ENCODE peak calls at places on chromosomes 2 and 18, in six cellular contexts. F is H9, Q is tibial nerve, H is PC-9, P is psoas muscle, E is transverse colon. X is an unnamed sample. For H3K4me1, the result is how much of the 10 kb centered on the place peaks cover.

GRCh38 chr18:38693085-38693484 is 1127.5 kb upstream of the CELF4 start:
- DNase-seq in F (no peak), Q (no peak), H (no peak), P (no peak), E (no peak), X (no peak)

GRCh38 chr2:15609341-15610042 is 17.8 kb downstream of the DDX1 start:
- DNase-seq in F (no peak), Q (no peak), H (no peak), P (no peak), E (no peak), X (no peak)

GRCh38 chr2:71067567-71068217 is 756 bp upstream of the NAGK start:
- DNase-seq in F (no peak), Q (no peak), H (no peak), P (no peak), E (no peak), X (peak)

GRCh38 chr2:161913865-161914264 is 160.2 kb downstream of the DPP4 start:
- DNase-seq in F (no peak), Q (no peak), H (peak), P (no peak), E (no peak), X (no peak)

GRCh38 chr2:189222440-189222839 is 42.9 kb upstream of the COL5A2 start:
- DNase-seq in F (no peak), Q (no peak), H (peak), P (no peak), E (peak), X (no peak)

GRCh38 chr2:20524412-20525040 is 77.7 kb downstream of the RHOB start:
- DNase-seq in F (no peak), Q (no peak), H (no peak), P (peak), E (peak), X (peak)

GRCh38 chr2:230913812-230914211 is 11.2 kb downstream of the GPR55 start:
- DNase-seq in F (peak), Q (no peak), H (no peak), P (no peak), E (no peak), X (no peak)

GRCh38 chr2:227853204-227853629 is 18.2 kb upstream of the DAW1 start:
- DNase-seq in F (no peak), Q (no peak), H (peak), P (no peak), E (no peak), X (no peak)

GRCh38 chr18:33195795-33196194 is 244.7 kb downstream of the CCDC178 start:
- DNase-seq in F (no peak), Q (no peak), H (no peak), P (no peak), E (no peak), X (no peak)

GRCh38 chr2:236872015-236872414 is 213.7 kb upstream of the COPS8 start:
- DNase-seq in F (no peak), Q (peak), H (no peak), P (no peak), E (no peak), X (no peak)

GRCh38 chr2:141438536-141438935 is 692.3 kb downstream of the LRP1B start:
- DNase-seq in F (no peak), Q (no peak), H (no peak), P (no peak), E (no peak), X (no peak)

GRCh38 chr2:177908182-177908581 is 164.4 kb downstream of the PDE11A start:
- DNase-seq in F (peak), Q (no peak), H (no peak), P (no peak), E (no peak), X (no peak)

GRCh38 chr2:56195563-56195962 is 11.8 kb downstream of the CCDC85A start:
- DNase-seq in F (no peak), Q (no peak), H (no peak), P (no peak), E (no peak), X (no peak)

GRCh38 chr2:224127871-224128501 is 88.9 kb upstream of the SERPINE2 start:
- DNase-seq in F (no peak), Q (no peak), H (no peak), P (no peak), E (no peak), X (no peak)

GRCh38 chr2:100422320-100422719 is 4.9 kb upstream of the CHST10 start:
- DNase-seq in F (peak), Q (no peak), H (no peak), P (no peak), E (no peak), X (no peak)

GRCh38 chr2:58146707-58147106 is 94.4 kb downstream of the FANCL start:
- DNase-seq in F (no peak), Q (no peak), H (peak), P (no peak), E (no peak), X (no peak)

GRCh38 chr2:28407976-28408690 is 15.5 kb downstream of the FOSL2 start:
- DNase-seq in F (no peak), Q (no peak), H (no peak), P (peak), E (no peak), X (no peak)

GRCh38 chr2:2243666-2244065 is 87.4 kb downstream of the MYT1L start:
- DNase-seq in F (no peak), Q (no peak), H (no peak), P (no peak), E (no peak), X (no peak)

GRCh38 chr2:203951366-203951902 is 14.9 kb downstream of the ICOS start:
- DNase-seq in F (no peak), Q (no peak), H (no peak), P (no peak), E (no peak), X (no peak)

GRCh38 chr2:101673920-101674319 is 23.6 kb upstream of the MAP4K4 start:
- DNase-seq in F (no peak), Q (no peak), H (no peak), P (no peak), E (no peak), X (no peak)

GRCh38 chr2:45067859-45068642 is 58.8 kb upstream of the SIX2 start:
- DNase-seq in F (peak), Q (no peak), H (no peak), P (peak), E (no peak), X (peak)

GRCh38 chr18:24987933-24988840 is 363.8 kb downstream of the ZNF521 start:
- DNase-seq in F (peak), Q (peak), H (no peak), P (peak), E (no peak), X (no peak)

GRCh38 chr18:45666006-45666405 is 50.7 kb downstream of the SLC14A2 start:
- DNase-seq in F (no peak), Q (no peak), H (no peak), P (no peak), E (no peak), X (peak)

GRCh38 chr2:17000083-17000482 is 334.4 kb upstream of the CYRIA start:
- DNase-seq in F (no peak), Q (no peak), H (no peak), P (no peak), E (no peak), X (no peak)

GRCh38 chr2:236568068-236568921 is 1.3 kb upstream of the ACKR3 start:
- DNase-seq in F (no peak), Q (peak), H (no peak), P (peak), E (peak), X (no peak)

GRCh38 chr2:84038866-84039265 is 420.2 kb downstream of the SUCLG1 start:
- DNase-seq in F (no peak), Q (no peak), H (no peak), P (no peak), E (no peak), X (no peak)

GRCh38 chr2:30252723-30253688 is 21.7 kb downstream of the LBH start:
- DNase-seq in F (no peak), Q (no peak), H (peak), P (peak), E (peak), X (no peak)

DNA sequence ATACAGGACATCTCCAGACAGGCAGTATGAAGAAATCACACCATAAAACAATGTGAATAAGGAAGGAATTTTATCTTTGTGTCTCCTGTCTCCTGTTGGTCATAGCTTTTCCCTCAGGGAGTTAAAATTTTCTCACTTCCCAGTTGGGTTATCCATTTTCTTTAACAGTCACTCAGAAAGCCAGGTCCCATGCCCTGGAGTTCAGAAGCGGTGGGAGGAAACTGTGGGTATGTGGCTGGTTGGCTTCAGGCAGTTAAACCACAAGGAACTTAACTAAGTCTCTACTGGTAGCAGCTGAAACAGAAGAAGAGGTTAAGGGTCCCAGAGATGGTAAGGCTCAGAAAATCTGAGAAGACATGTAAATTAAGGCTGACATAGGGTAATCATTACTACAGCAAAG is 6.5 kb upstream of the SMAD2 start:
- DNase-seq in F (no peak), Q (no peak), H (no peak), P (no peak), E (no peak), X (no peak)
- H3K4me1 ChIP-seq in F (under half), Q (under half), H (under half), P (under half), E (under half), X (under half)

GRCh38 chr2:54459037-54459441 is 2.9 kb downstream of the SPTBN1 start:
- DNase-seq in F (no peak), Q (peak), H (no peak), P (no peak), E (no peak), X (no peak)
- H3K27ac ChIP-seq in F (no peak), Q (peak), H (no peak), P (peak), E (peak), X (no peak)

GRCh38 chr18:56747032-56747658 is 96.0 kb downstream of the WDR7 start:
- DNase-seq in F (no peak), Q (no peak), H (no peak), P (no peak), E (no peak), X (peak)

GRCh38 chr18:56748698-56749268 is 97.6 kb downstream of the WDR7 start:
- DNase-seq in F (no peak), Q (no peak), H (no peak), P (no peak), E (no peak), X (peak)

GRCh38 chr18:56743115-56743514 is 92.0 kb downstream of the WDR7 start:
- DNase-seq in F (no peak), Q (no peak), H (no peak), P (no peak), E (no peak), X (no peak)

GRCh38 chr18:56747857-56748256 is 96.7 kb downstream of the WDR7 start:
- DNase-seq in F (no peak), Q (no peak), H (no peak), P (no peak), E (no peak), X (no peak)
- H3K4me1 ChIP-seq in F (under half), Q (under half), H (under half), P (under half), E (under half), X (under half)

DNA sequence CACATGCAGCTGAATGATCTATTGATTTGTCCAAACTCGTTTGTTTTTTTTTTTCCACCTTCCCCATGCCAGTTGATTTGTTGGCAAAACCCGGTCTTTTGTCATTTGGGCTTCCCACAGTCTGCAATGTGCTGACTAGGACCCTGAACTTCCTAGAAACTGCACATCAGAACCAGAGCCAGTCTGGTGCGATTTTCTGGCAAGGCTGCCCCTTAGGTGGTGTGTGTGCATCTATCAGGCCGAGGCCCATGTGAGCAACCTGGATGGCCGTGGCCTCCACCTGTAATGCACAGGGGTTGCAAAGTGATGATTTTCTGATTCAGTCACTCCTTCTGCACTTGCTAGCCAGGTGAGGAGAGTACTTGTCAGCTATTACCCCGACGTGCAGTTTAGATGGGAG is 47.8 kb downstream of the NCK2 start:
- DNase-seq in F (no peak), Q (no peak), H (no peak), P (no peak), E (no peak), X (no peak)
- H3K27ac ChIP-seq in F (no peak), Q (no peak), H (no peak), P (no peak), E (no peak), X (no peak)

DNA sequence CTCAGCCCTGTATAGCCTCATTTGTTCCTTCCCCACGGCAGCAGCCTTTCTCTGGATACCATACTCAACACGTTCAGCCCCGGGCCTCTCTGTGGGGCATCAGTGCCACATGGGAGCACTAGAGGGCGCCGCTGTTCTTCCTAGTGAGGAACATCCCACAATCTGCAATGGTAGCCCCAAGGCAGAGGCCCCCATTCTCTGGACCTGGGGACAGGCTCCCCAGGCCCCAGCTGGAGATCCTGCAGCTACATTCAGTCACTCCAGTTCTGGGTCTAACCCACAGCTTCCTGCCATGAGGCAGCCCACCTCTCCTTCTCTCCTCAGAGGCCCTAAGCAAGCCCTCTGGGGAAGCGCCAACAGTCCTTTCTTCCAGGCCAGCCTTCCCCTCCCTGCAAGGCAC is 14.2 kb upstream of the SFXN5 start:
- DNase-seq in F (peak), Q (peak), H (peak), P (peak), E (peak), X (peak)
- H3K4me1 ChIP-seq in F (under half), Q (under half), H (under half), P (under half), E (under half), X (under half)

GRCh38 chr18:76952747-76953146 is 130.4 kb downstream of the ZNF236 start:
- DNase-seq in F (no peak), Q (no peak), H (no peak), P (no peak), E (no peak), X (no peak)
- H3K27ac ChIP-seq in F (no peak), Q (no peak), H (no peak), P (no peak), E (peak), X (no peak)

GRCh38 chr2:159286709-159287441 is 372 bp upstream of the WDSUB1 start:
- DNase-seq in F (peak), Q (peak), H (peak), P (peak), E (peak), X (peak)

GRCh38 chr2:159281002-159281401 is 5.5 kb downstream of the WDSUB1 start:
- DNase-seq in F (no peak), Q (no peak), H (no peak), P (no peak), E (no peak), X (no peak)

GRCh38 chr2:159285929-159286708 is at the start of gene WDSUB1:
- DNase-seq in F (peak), Q (peak), H (peak), P (peak), E (peak), X (no peak)

GRCh38 chr2:159285433-159285832 is 1.1 kb downstream of the WDSUB1 start:
- DNase-seq in F (no peak), Q (no peak), H (no peak), P (no peak), E (no peak), X (no peak)

DNA sequence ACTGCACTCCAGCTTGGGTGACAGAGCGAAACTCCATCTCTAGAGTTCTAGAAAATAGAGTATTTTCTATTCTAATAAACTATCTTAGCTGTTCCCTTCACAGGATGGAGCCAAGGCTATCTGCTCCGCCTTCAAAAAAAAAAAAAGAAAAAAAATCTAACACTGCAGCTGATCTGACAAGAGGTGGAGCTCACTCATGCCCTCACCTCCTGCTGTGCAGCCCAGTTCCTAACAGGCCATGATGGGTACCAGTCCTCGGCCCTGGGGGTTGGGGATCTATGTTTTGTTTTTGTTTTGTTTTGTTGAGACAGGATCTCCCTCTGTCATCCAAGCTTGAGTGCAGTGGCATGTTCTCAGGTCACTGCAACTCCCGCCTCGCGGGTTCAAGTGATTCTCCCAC is 3.0 kb downstream of the WDSUB1 start:
- DNase-seq in F (no peak), Q (no peak), H (no peak), P (no peak), E (no peak), X (no peak)
- H3K4me1 ChIP-seq in F (under half), Q (under half), H (under half), P (under half), E (under half), X (under half)

X was measured in Karpas-422.